ENCODE peak calls at places on chromosome 9, in six cellular contexts. One of them, this sample, is unnamed.

GRCh38 chr9:122807271-122807900 is 7.5 kb downstream of the OR1K1 start:
- DNase-seq in psoas muscle: no peak
- DNase-seq in A549: no peak
- DNase-seq in aorta: no peak
- DNase-seq in neuronal stem cell: no peak
- DNase-seq in H9: no peak
- DNase-seq in this sample: no peak

GRCh38 chr9:134295101-134295745 is 31.0 kb upstream of the RXRA start:
- DNase-seq in psoas muscle: peak; percentile 44
- DNase-seq in A549: no peak
- DNase-seq in aorta: peak; percentile 29
- DNase-seq in neuronal stem cell: no peak
- DNase-seq in H9: no peak
- DNase-seq in this sample: no peak

GRCh38 chr9:23651051-23651450 is 175.0 kb downstream of the ELAVL2 start:
- DNase-seq in psoas muscle: no peak
- DNase-seq in A549: no peak
- DNase-seq in aorta: no peak
- DNase-seq in neuronal stem cell: no peak
- DNase-seq in H9: no peak
- DNase-seq in this sample: no peak

GRCh38 chr9:21402387-21403247 is 6.3 kb upstream of the IFNA8 start:
- DNase-seq in psoas muscle: peak; percentile 46
- DNase-seq in A549: peak; percentile 33
- DNase-seq in aorta: no peak
- DNase-seq in neuronal stem cell: peak; percentile 31
- DNase-seq in H9: peak; percentile 77
- DNase-seq in this sample: no peak

GRCh38 chr9:14341437-14342133 is 27.6 kb upstream of the NFIB start:
- DNase-seq in psoas muscle: no peak
- DNase-seq in A549: no peak
- DNase-seq in aorta: no peak
- DNase-seq in neuronal stem cell: no peak
- DNase-seq in H9: no peak
- DNase-seq in this sample: no peak

GRCh38 chr9:126375386-126375785 is 48.8 kb downstream of the MVB12B start:
- DNase-seq in psoas muscle: no peak
- DNase-seq in A549: no peak
- DNase-seq in aorta: peak; percentile 73
- DNase-seq in neuronal stem cell: no peak
- DNase-seq in H9: no peak
- DNase-seq in this sample: peak; percentile 52

GRCh38 chr9:115207003-115207837 is 89.3 kb upstream of the TNC start:
- DNase-seq in psoas muscle: no peak
- DNase-seq in A549: no peak
- DNase-seq in aorta: peak; percentile 47
- DNase-seq in neuronal stem cell: no peak
- DNase-seq in H9: no peak
- DNase-seq in this sample: no peak

GRCh38 chr9:37840560-37841194 is 40.1 kb downstream of the DCAF10 start:
- DNase-seq in psoas muscle: no peak
- DNase-seq in A549: no peak
- DNase-seq in aorta: no peak
- DNase-seq in neuronal stem cell: no peak
- DNase-seq in H9: no peak
- DNase-seq in this sample: no peak

GRCh38 chr9:128115187-128116103 is 12.1 kb downstream of the PTGES2 start:
- DNase-seq in psoas muscle: peak; percentile 50
- DNase-seq in A549: no peak
- DNase-seq in aorta: peak; percentile 44
- DNase-seq in neuronal stem cell: no peak
- DNase-seq in H9: no peak
- DNase-seq in this sample: no peak

GRCh38 chr9:115254217-115254616 is 136.3 kb upstream of the TNC start:
- DNase-seq in psoas muscle: no peak
- DNase-seq in A549: no peak
- DNase-seq in aorta: no peak
- DNase-seq in neuronal stem cell: no peak
- DNase-seq in H9: no peak
- DNase-seq in this sample: peak; percentile 75

GRCh38 chr9:97906236-97906831 is 16.0 kb downstream of the TRMO start:
- DNase-seq in psoas muscle: peak; percentile 58
- DNase-seq in A549: no peak
- DNase-seq in aorta: no peak
- DNase-seq in neuronal stem cell: no peak
- DNase-seq in H9: no peak
- DNase-seq in this sample: no peak

GRCh38 chr9:13213337-13213736 is 66.2 kb downstream of the MPDZ start:
- DNase-seq in psoas muscle: no peak
- DNase-seq in A549: peak; percentile 8
- DNase-seq in aorta: no peak
- DNase-seq in neuronal stem cell: no peak
- DNase-seq in H9: no peak
- DNase-seq in this sample: no peak

GRCh38 chr9:27572566-27572917 is 739 bp downstream of the C9orf72 start:
- DNase-seq in psoas muscle: no peak
- DNase-seq in A549: no peak
- DNase-seq in aorta: no peak
- DNase-seq in neuronal stem cell: no peak
- DNase-seq in H9: no peak
- DNase-seq in this sample: peak; percentile 53

GRCh38 chr9:120689860-120690259 is 24.4 kb downstream of the MEGF9 start:
- DNase-seq in psoas muscle: no peak
- DNase-seq in A549: no peak
- DNase-seq in aorta: no peak
- DNase-seq in neuronal stem cell: peak; percentile 23
- DNase-seq in H9: no peak
- DNase-seq in this sample: no peak

GRCh38 chr9:83007521-83008300 is 55.2 kb downstream of the RASEF start:
- DNase-seq in psoas muscle: no peak
- DNase-seq in A549: no peak
- DNase-seq in aorta: no peak
- DNase-seq in neuronal stem cell: no peak
- DNase-seq in H9: peak; percentile 46
- DNase-seq in this sample: no peak

GRCh38 chr9:133301253-133302230 is 26.5 kb upstream of the ABO start:
- DNase-seq in psoas muscle: no peak
- DNase-seq in A549: no peak
- DNase-seq in aorta: no peak
- DNase-seq in neuronal stem cell: no peak
- DNase-seq in H9: no peak
- DNase-seq in this sample: no peak

GRCh38 chr9:120538339-120538738 is 41.6 kb downstream of the CDK5RAP2 start:
- DNase-seq in psoas muscle: no peak
- DNase-seq in A549: no peak
- DNase-seq in aorta: no peak
- DNase-seq in neuronal stem cell: no peak
- DNase-seq in H9: no peak
- DNase-seq in this sample: no peak

GRCh38 chr9:126386088-126386487 is 59.5 kb downstream of the MVB12B start:
- DNase-seq in psoas muscle: no peak
- DNase-seq in A549: no peak
- DNase-seq in aorta: no peak
- DNase-seq in neuronal stem cell: no peak
- DNase-seq in H9: peak; percentile 46
- DNase-seq in this sample: peak; percentile 30

GRCh38 chr9:84669293-84670105 is at the start of gene NTRK2:
- DNase-seq in psoas muscle: peak; percentile 56
- DNase-seq in A549: no peak
- DNase-seq in aorta: peak; percentile 50
- DNase-seq in neuronal stem cell: peak; percentile 45
- DNase-seq in H9: peak; percentile 58
- DNase-seq in this sample: no peak

GRCh38 chr9:17490110-17490509 is 88.8 kb upstream of the SH3GL2 start:
- DNase-seq in psoas muscle: no peak
- DNase-seq in A549: no peak
- DNase-seq in aorta: no peak
- DNase-seq in neuronal stem cell: no peak
- DNase-seq in H9: no peak
- DNase-seq in this sample: no peak

GRCh38 chr9:34464571-34464970 is 6.0 kb downstream of the DNAI1 start:
- DNase-seq in psoas muscle: no peak
- DNase-seq in A549: no peak
- DNase-seq in aorta: no peak
- DNase-seq in neuronal stem cell: no peak
- DNase-seq in H9: no peak
- DNase-seq in this sample: no peak

GRCh38 chr9:127318651-127319167 is 54.1 kb downstream of the GARNL3 start:
- DNase-seq in psoas muscle: no peak
- DNase-seq in A549: no peak
- DNase-seq in aorta: no peak
- DNase-seq in neuronal stem cell: no peak
- DNase-seq in H9: no peak
- DNase-seq in this sample: no peak

GRCh38 chr9:109179801-109180523 is 12.9 kb upstream of the FRRS1L start:
- DNase-seq in psoas muscle: no peak
- DNase-seq in A549: no peak
- DNase-seq in aorta: no peak
- DNase-seq in neuronal stem cell: no peak
- DNase-seq in H9: no peak
- DNase-seq in this sample: no peak

GRCh38 chr9:125460883-125461475 is 199.4 kb downstream of the GAPVD1 start:
- DNase-seq in psoas muscle: no peak
- DNase-seq in A549: no peak
- DNase-seq in aorta: no peak
- DNase-seq in neuronal stem cell: no peak
- DNase-seq in H9: no peak
- DNase-seq in this sample: no peak

DNA sequence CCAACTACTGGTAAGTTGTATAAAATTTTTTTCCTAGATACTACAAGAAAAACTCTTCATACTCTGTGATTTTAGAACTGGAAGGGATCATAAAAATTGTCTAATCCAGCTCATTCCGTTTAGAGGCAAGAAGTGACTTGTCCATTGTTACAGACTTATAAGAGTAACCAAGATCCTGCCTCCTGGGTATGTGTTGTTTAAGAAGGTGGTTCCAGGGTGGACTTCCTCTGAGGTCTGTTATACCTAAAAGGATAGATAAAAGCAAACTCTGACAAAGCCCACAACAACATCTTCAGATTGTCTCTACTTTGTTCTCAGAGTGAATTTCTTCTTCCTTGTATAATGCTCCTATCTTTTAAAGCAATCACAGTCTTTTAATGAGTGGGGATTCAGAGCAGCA is 24.2 kb downstream of the TGFBR1 start:
- DNase-seq in psoas muscle: no peak
- DNase-seq in A549: no peak
- DNase-seq in aorta: no peak
- DNase-seq in neuronal stem cell: no peak
- DNase-seq in H9: no peak
- DNase-seq in this sample: no peak
- H3K4me1 ChIP-seq in psoas muscle: peaks cover 51% of the 10 kb centered on the region
- H3K4me1 ChIP-seq in A549: peaks cover 2% of the 10 kb centered on the region
- H3K4me1 ChIP-seq in aorta: no peaks in the 10 kb centered on the region
- H3K4me1 ChIP-seq in neuronal stem cell: no peaks in the 10 kb centered on the region
- H3K4me1 ChIP-seq in H9: peaks cover 3% of the 10 kb centered on the region
- H3K4me1 ChIP-seq in this sample: peaks cover 3% of the 10 kb centered on the region

GRCh38 chr9:86687788-86688187 is 259.5 kb downstream of the GAS1 start:
- DNase-seq in psoas muscle: no peak
- DNase-seq in A549: no peak
- DNase-seq in aorta: no peak
- DNase-seq in neuronal stem cell: no peak
- DNase-seq in H9: no peak
- DNase-seq in this sample: peak; percentile 26

GRCh38 chr9:86682240-86682639 is 265.1 kb downstream of the GAS1 start:
- DNase-seq in psoas muscle: no peak
- DNase-seq in A549: no peak
- DNase-seq in aorta: no peak
- DNase-seq in neuronal stem cell: no peak
- DNase-seq in H9: no peak
- DNase-seq in this sample: no peak

GRCh38 chr9:86690034-86690433 is 257.3 kb downstream of the GAS1 start:
- DNase-seq in psoas muscle: no peak
- DNase-seq in A549: no peak
- DNase-seq in aorta: no peak
- DNase-seq in neuronal stem cell: no peak
- DNase-seq in H9: no peak
- DNase-seq in this sample: no peak

GRCh38 chr9:86684148-86684547 is 263.2 kb downstream of the GAS1 start:
- DNase-seq in psoas muscle: no peak
- DNase-seq in A549: no peak
- DNase-seq in aorta: no peak
- DNase-seq in neuronal stem cell: no peak
- DNase-seq in H9: no peak
- DNase-seq in this sample: no peak

GRCh38 chr9:86685556-86685955 is 261.8 kb downstream of the GAS1 start:
- DNase-seq in psoas muscle: no peak
- DNase-seq in A549: no peak
- DNase-seq in aorta: no peak
- DNase-seq in neuronal stem cell: no peak
- DNase-seq in H9: no peak
- DNase-seq in this sample: no peak
- H3K9me3 ChIP-seq in psoas muscle: no peaks in the 10 kb centered on the region
- H3K9me3 ChIP-seq in A549: no peaks in the 10 kb centered on the region
- H3K9me3 ChIP-seq in aorta: no peaks in the 10 kb centered on the region
- H3K9me3 ChIP-seq in neuronal stem cell: no peaks in the 10 kb centered on the region
- H3K9me3 ChIP-seq in H9: no peaks in the 10 kb centered on the region
- H3K9me3 ChIP-seq in this sample: peaks cover 2% of the 10 kb centered on the region

DNA sequence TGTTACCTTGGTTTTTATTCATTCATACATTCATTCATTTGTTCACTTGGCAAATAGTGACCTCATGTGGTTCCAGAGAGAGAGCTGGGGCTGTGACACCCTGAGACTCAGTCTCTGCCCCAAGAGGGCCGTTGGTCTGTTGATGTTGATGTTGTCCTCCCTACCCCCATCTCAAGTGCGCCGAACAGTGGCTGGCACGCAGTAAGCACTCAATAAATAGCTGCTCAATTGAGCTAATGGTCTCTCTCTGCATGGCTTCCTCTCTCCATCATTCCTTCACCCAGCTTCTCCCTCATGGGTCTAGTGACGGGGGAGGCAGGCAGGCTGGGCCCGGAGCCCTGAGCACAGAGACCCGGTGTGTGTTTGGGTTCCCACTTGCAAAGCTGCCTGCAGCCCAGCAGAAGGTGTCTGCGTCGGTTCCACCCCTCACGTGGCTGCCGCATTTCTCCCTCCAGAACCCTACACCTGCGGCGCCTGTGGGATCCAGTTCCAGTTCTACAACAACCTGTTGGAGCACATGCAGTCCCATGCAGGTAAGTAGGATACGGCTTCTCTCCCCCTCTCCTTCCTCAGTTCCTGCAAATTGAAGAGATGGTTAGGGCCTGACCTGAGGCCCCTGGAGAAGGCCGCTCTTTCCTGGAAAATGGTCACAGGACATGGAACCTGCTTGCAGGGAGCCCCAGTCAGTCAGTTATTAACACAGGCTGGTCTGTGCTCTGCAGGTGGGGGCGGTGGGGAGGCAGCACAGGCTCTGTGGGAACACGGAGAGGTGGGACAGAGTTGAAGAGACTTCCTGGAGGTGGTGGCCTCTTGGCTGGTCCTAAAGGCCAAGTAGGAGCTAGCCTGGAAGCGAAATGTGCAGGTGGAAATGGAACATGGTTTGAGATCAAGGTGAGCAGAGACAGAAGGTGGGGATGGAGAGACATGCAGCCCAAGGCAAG is 42.0 kb downstream of the AMBP start:
- DNase-seq in psoas muscle: no peak
- DNase-seq in A549: no peak
- DNase-seq in aorta: no peak
- DNase-seq in neuronal stem cell: no peak
- DNase-seq in H9: peak; percentile 19
- DNase-seq in this sample: no peak
- H3K4me1 ChIP-seq in psoas muscle: peaks cover 5% of the 10 kb centered on the region
- H3K4me1 ChIP-seq in A549: no peaks in the 10 kb centered on the region
- H3K4me1 ChIP-seq in aorta: no peaks in the 10 kb centered on the region
- H3K4me1 ChIP-seq in neuronal stem cell: peaks cover 8% of the 10 kb centered on the region
- H3K4me1 ChIP-seq in H9: peaks cover 4% of the 10 kb centered on the region
- H3K4me1 ChIP-seq in this sample: no peaks in the 10 kb centered on the region

GRCh38 chr9:2298217-2298616 is 283.1 kb downstream of the SMARCA2 start:
- DNase-seq in psoas muscle: no peak
- DNase-seq in A549: no peak
- DNase-seq in aorta: no peak
- DNase-seq in neuronal stem cell: no peak
- DNase-seq in H9: no peak
- DNase-seq in this sample: no peak
- H3K9me3 ChIP-seq in psoas muscle: no peaks in the 10 kb centered on the region
- H3K9me3 ChIP-seq in A549: no peaks in the 10 kb centered on the region
- H3K9me3 ChIP-seq in aorta: no peaks in the 10 kb centered on the region
- H3K9me3 ChIP-seq in neuronal stem cell: peaks cover 6% of the 10 kb centered on the region
- H3K9me3 ChIP-seq in H9: no peaks in the 10 kb centered on the region
- H3K9me3 ChIP-seq in this sample: no peaks in the 10 kb centered on the region

This sample was measured in SJCRH30.